ENCODE peak calls at places on chromosome 12, in ten cellular contexts. O is tibial nerve, C is body of pancreas, W is BJ, U is lower lobe of right lung, X is WERI-Rb-1, Y is Caco-2, Z is H1, L is psoas muscle, D is endothelial cell of umbilical vein. G is an unnamed sample.

GRCh38 chr12:22268406-22268805 is 66.1 kb downstream of the ST8SIA1 start:
- DNase-seq in Z (no peak), D (peak; percentile 51), Y (no peak), L (no peak), C (no peak), X (no peak), W (no peak), O (no peak), U (no peak), G (no peak)

GRCh38 chr12:90027889-90028570 is 319.4 kb upstream of the ATP2B1 start:
- DNase-seq in U (no peak), L (no peak), W (peak; percentile 44), D (no peak), X (peak; percentile 38), O (no peak), C (no peak), Y (no peak), Z (no peak), G (no peak)

GRCh38 chr12:109085590-109085989 is 7.7 kb downstream of the ALKBH2 start:
- DNase-seq in L (no peak), C (no peak), W (no peak), U (no peak), D (no peak), X (no peak), Z (no peak), O (no peak), Y (no peak), G (no peak)

GRCh38 chr12:124545508-124546418 is 21.6 kb downstream of the NCOR2 start:
- DNase-seq in D (no peak), O (no peak), Z (no peak), Y (no peak), X (no peak), C (no peak), U (peak; percentile 68), L (no peak), W (no peak), G (no peak)

GRCh38 chr12:123427036-123427769 is 9.3 kb downstream of the RILPL2 start:
- DNase-seq in Y (no peak), U (no peak), D (no peak), C (no peak), L (no peak), O (no peak), X (no peak), Z (no peak), W (no peak), G (no peak)

GRCh38 chr12:106724116-106724515 is 50.4 kb upstream of the RIC8B start:
- DNase-seq in Z (no peak), W (no peak), U (no peak), C (no peak), L (no peak), Y (no peak), O (no peak), D (no peak), X (no peak), G (no peak)

GRCh38 chr12:89098390-89099102 is 253.8 kb downstream of the DUSP6 start:
- DNase-seq in L (no peak), Y (no peak), O (no peak), Z (peak; percentile 70), U (no peak), X (peak; percentile 13), C (no peak), D (no peak), W (no peak), G (no peak)

GRCh38 chr12:130916251-130916911 is 37.3 kb upstream of the ADGRD1 start:
- DNase-seq in U (peak; percentile 64), L (peak; percentile 28), X (peak; percentile 80), O (peak; percentile 63), Y (peak; percentile 53), W (no peak), Z (peak; percentile 75), D (peak; percentile 6), C (peak; percentile 59), G (peak; percentile 14)

GRCh38 chr12:21324551-21324950 is 10.2 kb downstream of the SLCO1A2 start:
- DNase-seq in O (no peak), L (no peak), W (no peak), Z (no peak), C (no peak), X (no peak), U (no peak), Y (no peak), D (no peak), G (no peak)

GRCh38 chr12:55830601-55831406 is 1.4 kb upstream of the DNAJC14 start:
- DNase-seq in L (peak; percentile 79), D (peak; percentile 76), O (peak; percentile 87), C (peak; percentile 56), U (peak; percentile 79), X (peak; percentile 70), W (no peak), Y (peak; percentile 53), Z (peak; percentile 89), G (no peak)

DNA sequence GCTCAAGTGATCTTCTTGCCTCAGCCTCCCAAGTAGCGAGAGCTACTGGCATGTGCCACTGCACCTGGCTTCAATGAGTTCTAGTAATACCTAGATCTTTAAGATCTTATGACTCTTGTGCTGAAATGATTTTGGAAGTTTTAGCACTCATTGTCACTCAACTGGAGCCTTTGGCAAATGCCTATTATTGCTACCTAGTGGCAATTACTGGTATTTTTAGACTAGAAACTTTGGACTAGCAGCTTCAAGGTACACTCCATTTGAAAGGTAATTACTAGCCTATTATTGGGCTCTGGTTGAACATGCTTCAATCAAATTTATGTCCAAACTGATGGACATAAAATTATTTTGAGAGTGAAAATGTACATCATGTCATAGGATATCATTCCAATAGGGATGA is 80.7 kb upstream of the MUCL1 start:
- DNase-seq in D (no peak), C (no peak), X (no peak), W (no peak), U (no peak), L (no peak), Y (no peak), Z (no peak), O (no peak), G (no peak)
- TF ChIP-seq CTCF in D (no peak), C (no peak), X (no peak), W (no peak), U (no peak), L (no peak), Y (no peak), Z (no peak), O (no peak), G (no peak)

GRCh38 chr12:6200266-6201198 is at the start of gene CD9:
- DNase-seq in U (peak; percentile 88), O (no peak), X (peak; percentile 58), L (peak; percentile 64), Y (peak; percentile 84), D (peak; percentile 56), C (peak; percentile 81), Z (peak; percentile 72), W (no peak), G (no peak)

GRCh38 chr12:6198556-6198955 is 1.6 kb upstream of the CD9 start:
- DNase-seq in W (no peak), C (no peak), Y (no peak), X (no peak), D (no peak), U (no peak), Z (no peak), O (no peak), L (no peak), G (no peak)

GRCh38 chr12:6199211-6199530 is 1.0 kb upstream of the CD9 start:
- DNase-seq in D (no peak), Y (no peak), C (no peak), L (no peak), O (no peak), U (no peak), X (no peak), Z (no peak), W (no peak), G (no peak)

GRCh38 chr12:6201199-6201608 is 1.0 kb downstream of the CD9 start:
- DNase-seq in C (peak; percentile 46), O (no peak), D (no peak), Y (no peak), X (no peak), L (peak; percentile 31), Z (no peak), W (no peak), U (peak; percentile 68), G (no peak)

DNA sequence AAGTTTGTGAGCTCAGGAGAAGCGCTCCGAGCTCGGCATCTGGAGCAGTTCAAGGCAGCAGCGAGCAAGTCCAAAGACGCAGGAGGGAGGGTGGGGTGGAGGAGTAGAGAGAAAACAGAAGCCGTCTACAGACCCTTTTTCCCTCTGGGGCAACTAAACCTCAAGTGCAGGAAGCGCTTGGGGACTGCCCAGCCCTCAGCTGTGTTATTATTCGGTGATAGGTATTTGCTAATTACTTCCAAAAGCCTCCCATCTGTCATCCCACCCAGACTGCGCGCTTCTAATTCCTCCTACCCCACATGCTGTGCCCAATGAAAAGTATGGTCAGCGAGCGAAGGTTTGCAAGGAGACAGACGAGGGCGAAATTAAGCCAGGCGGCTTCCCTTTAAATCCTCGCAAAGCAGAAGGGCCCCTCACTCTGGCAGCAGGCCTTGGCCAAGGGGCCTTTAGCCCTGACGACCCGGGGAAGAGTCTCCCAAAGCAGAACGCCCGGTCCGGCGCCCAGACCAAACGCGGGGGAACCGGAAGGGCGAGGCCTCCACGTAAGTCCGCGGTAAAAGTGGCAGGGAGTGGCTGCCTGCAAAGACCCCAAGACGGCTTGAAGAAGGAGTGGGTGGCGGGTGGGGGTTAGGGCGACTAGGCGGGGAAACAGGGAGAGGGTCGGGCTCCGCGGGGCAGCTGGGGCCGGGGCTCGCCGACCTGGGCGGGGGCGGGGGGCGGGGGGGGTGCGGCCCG is 502 bp upstream of the CD9 start:
- DNase-seq in D (peak; percentile 70), Z (peak; percentile 79), U (peak; percentile 86), O (no peak), W (no peak), Y (peak; percentile 70), L (peak; percentile 49), C (peak; percentile 39), X (peak; percentile 81), G (no peak)
- H3K4me3 ChIP-seq in D (peak overlapping the region; percentile 2), Z (peak overlapping the region; percentile 46), U (peak overlapping the region; percentile 82), O (peak overlapping the region; percentile 71), W (peak overlapping the region; percentile 73), Y (peak overlapping the region; percentile 89), L (peak overlapping the region; percentile 79), C (peak overlapping the region; percentile 11), X (peak overlapping the region; percentile 62), G (peak overlapping the region; percentile 92)

GRCh38 chr12:4266990-4267389 is 6.6 kb upstream of the CCND2 start:
- DNase-seq in X (no peak), Z (no peak), C (no peak), Y (no peak), W (no peak), D (no peak), O (no peak), L (no peak), U (no peak), G (no peak)
- H3K27me3 ChIP-seq in X (peaks cover 65% of the 10 kb centered on the region), Z (peaks cover 35% of the 10 kb centered on the region), C (peaks cover 10% of the 10 kb centered on the region), Y (peaks cover 15% of the 10 kb centered on the region), W (peaks cover 40% of the 10 kb centered on the region), D (peaks cover 60% of the 10 kb centered on the region), O (peaks cover 51% of the 10 kb centered on the region), L (peaks cover 59% of the 10 kb centered on the region), U (peaks cover 30% of the 10 kb centered on the region), G (peaks cover 56% of the 10 kb centered on the region)

GRCh38 chr12:68971404-68971803 is 38.4 kb upstream of the CPM start:
- DNase-seq in C (no peak), O (no peak), W (no peak), D (no peak), X (no peak), L (no peak), Y (no peak), Z (no peak), U (no peak), G (peak; percentile 62)
- TF ChIP-seq CTCF in C (no peak), O (no peak), W (no peak), D (no peak), X (no peak), L (no peak), Y (no peak), Z (no peak), U (no peak), G (no peak)

G was measured in kidney epithelial cell.